ENCODE peak calls at places on chromosomes 13 and 19, in eight cellular contexts. B, Y, F, K, E, V, P and Z are unnamed samples.

GRCh38 chr19:48396871-48397176 is 3.4 kb downstream of the GRIN2D start:
- DNase-seq in B (no peak), Y (no peak), F (no peak), K (no peak), E (no peak), V (no peak), P (no peak), Z (no peak)

GRCh38 chr13:100855151-100855550 is 180.6 kb upstream of the TMTC4 start:
- DNase-seq in B (no peak), Y (no peak), F (no peak), K (no peak), E (no peak), V (no peak), P (no peak), Z (no peak)

GRCh38 chr13:38543561-38543960 is 143.3 kb upstream of the FREM2 start:
- DNase-seq in B (no peak), Y (peak; percentile 23), F (no peak), K (no peak), E (no peak), V (no peak), P (no peak), Z (no peak)

GRCh38 chr19:15113245-15114152 is 6.3 kb downstream of the SYDE1 start:
- DNase-seq in B (no peak), Y (no peak), F (no peak), K (no peak), E (no peak), V (no peak), P (no peak), Z (no peak)

GRCh38 chr13:39037880-39038568 is at the start of the genes NHLRC3 and PROSER1:
- DNase-seq in B (peak; percentile 80), Y (peak; percentile 45), F (peak; percentile 87), K (peak; percentile 96), E (peak; percentile 74), V (peak; percentile 97), P (peak; percentile 97), Z (peak; percentile 96)

GRCh38 chr19:374183-374885 is 29.7 kb upstream of the MIER2 start:
- DNase-seq in B (no peak), Y (no peak), F (no peak), K (no peak), E (peak; percentile 6), V (no peak), P (no peak), Z (no peak)

GRCh38 chr13:110455941-110456340 is 105.6 kb downstream of the RAB20 start:
- DNase-seq in B (peak; percentile 47), Y (no peak), F (peak; percentile 45), K (peak; percentile 80), E (peak; percentile 78), V (peak; percentile 82), P (peak; percentile 46), Z (peak; percentile 75)

GRCh38 chr13:31048521-31048920 is 113.2 kb downstream of the HSPH1 start:
- DNase-seq in B (no peak), Y (no peak), F (no peak), K (no peak), E (no peak), V (peak; percentile 32), P (peak; percentile 32), Z (peak; percentile 46)

GRCh38 chr19:37778613-37779138 is 710 bp downstream of the ZNF573 start:
- DNase-seq in B (no peak), Y (no peak), F (no peak), K (peak; percentile 12), E (no peak), V (peak; percentile 26), P (peak; percentile 4), Z (peak; percentile 16)

GRCh38 chr13:113907637-113908617 is 44.1 kb upstream of the GAS6 start:
- DNase-seq in B (no peak), Y (peak; percentile 49), F (peak; percentile 53), K (peak; percentile 32), E (no peak), V (peak; percentile 66), P (peak; percentile 83), Z (peak; percentile 82)

GRCh38 chr13:48602296-48603040 is 51.3 kb upstream of the CYSLTR2 start:
- DNase-seq in B (no peak), Y (no peak), F (no peak), K (no peak), E (no peak), V (no peak), P (no peak), Z (no peak)

GRCh38 chr13:53131361-53131760 is 102.7 kb downstream of the OLFM4 start:
- DNase-seq in B (no peak), Y (no peak), F (no peak), K (no peak), E (no peak), V (no peak), P (no peak), Z (no peak)

GRCh38 chr19:32238076-32238475 is 107.3 kb upstream of the ZNF507 start:
- DNase-seq in B (no peak), Y (no peak), F (no peak), K (no peak), E (no peak), V (no peak), P (no peak), Z (no peak)

GRCh38 chr13:49874430-49874829 is 61.7 kb downstream of the SPRYD7 start:
- DNase-seq in B (no peak), Y (no peak), F (no peak), K (no peak), E (no peak), V (no peak), P (no peak), Z (no peak)

GRCh38 chr13:59931621-59932020 is 232.1 kb downstream of the DIAPH3 start:
- DNase-seq in B (no peak), Y (no peak), F (no peak), K (no peak), E (no peak), V (no peak), P (no peak), Z (no peak)

GRCh38 chr13:42377640-42378382 is 105.9 kb downstream of the AKAP11 start:
- DNase-seq in B (no peak), Y (no peak), F (no peak), K (no peak), E (no peak), V (peak; percentile 14), P (no peak), Z (peak; percentile 19)

GRCh38 chr19:14412436-14413071 is 6.6 kb downstream of the DDX39A start:
- DNase-seq in B (no peak), Y (no peak), F (no peak), K (no peak), E (no peak), V (no peak), P (no peak), Z (no peak)

GRCh38 chr19:55675661-55676354 is 782 bp downstream of the EPN1 start:
- DNase-seq in B (no peak), Y (no peak), F (no peak), K (no peak), E (peak; percentile 15), V (no peak), P (no peak), Z (no peak)